ENCODE peak calls at places on chromosome 6, in eight cellular contexts. N is H1, G is esophagus muscularis mucosa, P is K562, R is stomach, J is GM12878, K is sigmoid colon, Z is HepG2. H is an unnamed sample. For H3K9me3, the result is how much of the 10 kb centered on the place peaks cover.

GRCh38 chr6:26660096-26660425 is 515 bp upstream of the ZNF322 start:
- DNase-seq in N (no peak), G (peak), P (peak), R (no peak), J (no peak), K (no peak), Z (peak), H (no peak)

GRCh38 chr6:5763871-5764270 is 242.9 kb downstream of the NRN1 start:
- DNase-seq in N (no peak), G (no peak), P (no peak), R (no peak), J (peak), K (no peak), Z (no peak), H (no peak)

GRCh38 chr6:113645576-113645970 is 211.6 kb upstream of the MARCKS start:
- DNase-seq in N (no peak), G (no peak), P (no peak), R (no peak), J (no peak), K (no peak), Z (peak), H (no peak)

GRCh38 chr6:44386929-44387345 is 569 bp upstream of the CDC5L start:
- DNase-seq in N (no peak), G (no peak), P (peak), R (no peak), J (no peak), K (no peak), Z (no peak), H (no peak)

GRCh38 chr6:39791311-39791710 is 865 bp upstream of the DAAM2 start:
- DNase-seq in N (no peak), G (peak), P (peak), R (no peak), J (no peak), K (no peak), Z (peak), H (no peak)

GRCh38 chr6:72940265-72940664 is 285.0 kb downstream of the KHDC1L start:
- DNase-seq in N (no peak), G (no peak), P (no peak), R (no peak), J (no peak), K (no peak), Z (no peak), H (no peak)

GRCh38 chr6:104118274-104118673 is 741.4 kb downstream of the HACE1 start:
- DNase-seq in N (no peak), G (no peak), P (no peak), R (no peak), J (no peak), K (no peak), Z (no peak), H (no peak)

GRCh38 chr6:6843057-6843627 is 254.6 kb downstream of the LY86 start:
- DNase-seq in N (no peak), G (no peak), P (no peak), R (no peak), J (no peak), K (no peak), Z (no peak), H (no peak)

GRCh38 chr6:21360353-21360752 is 233.2 kb upstream of the SOX4 start:
- DNase-seq in N (no peak), G (no peak), P (no peak), R (peak), J (no peak), K (no peak), Z (no peak), H (no peak)

GRCh38 chr6:72835749-72836148 is 213.9 kb downstream of the KCNQ5 start:
- DNase-seq in N (no peak), G (no peak), P (no peak), R (no peak), J (peak), K (no peak), Z (no peak), H (no peak)

GRCh38 chr6:29488874-29489273 is 1.1 kb upstream of the MAS1L start:
- DNase-seq in N (no peak), G (no peak), P (no peak), R (no peak), J (no peak), K (no peak), Z (no peak), H (no peak)

GRCh38 chr6:148509789-148510581 is 167.3 kb downstream of the SASH1 start:
- DNase-seq in N (no peak), G (no peak), P (no peak), R (no peak), J (no peak), K (peak), Z (no peak), H (peak)

GRCh38 chr6:116371384-116372209 is 850 bp downstream of the DSE start:
- DNase-seq in N (peak), G (no peak), P (no peak), R (peak), J (no peak), K (peak), Z (no peak), H (peak)

GRCh38 chr6:137698636-137699035 is 168.4 kb upstream of the TNFAIP3 start:
- DNase-seq in N (no peak), G (peak), P (no peak), R (no peak), J (no peak), K (peak), Z (no peak), H (no peak)

GRCh38 chr6:107496041-107496440 is 6.1 kb downstream of the SOBP start:
- DNase-seq in N (no peak), G (no peak), P (no peak), R (no peak), J (no peak), K (no peak), Z (no peak), H (no peak)

GRCh38 chr6:120604510-120604909 is 729.8 kb downstream of the TBC1D32 start:
- DNase-seq in N (no peak), G (no peak), P (no peak), R (no peak), J (no peak), K (no peak), Z (no peak), H (no peak)

GRCh38 chr6:43276180-43277082 is 21.6 kb upstream of the SLC22A7 start:
- DNase-seq in N (no peak), G (no peak), P (no peak), R (no peak), J (no peak), K (no peak), Z (peak), H (no peak)

GRCh38 chr6:69705954-69706353 is 90.9 kb downstream of the LMBRD1 start:
- DNase-seq in N (no peak), G (no peak), P (no peak), R (no peak), J (no peak), K (no peak), Z (no peak), H (no peak)

GRCh38 chr6:62775427-62776022 is 435.7 kb upstream of the FKBP1C start:
- DNase-seq in N (no peak), G (no peak), P (no peak), R (no peak), J (no peak), K (no peak), Z (peak), H (no peak)

GRCh38 chr6:24026050-24026449 is 100.0 kb upstream of the NRSN1 start:
- DNase-seq in N (no peak), G (no peak), P (no peak), R (no peak), J (no peak), K (no peak), Z (no peak), H (no peak)

GRCh38 chr6:55014321-55015088 is 159.8 kb upstream of the HCRTR2 start:
- DNase-seq in N (no peak), G (no peak), P (no peak), R (no peak), J (no peak), K (no peak), Z (no peak), H (no peak)

GRCh38 chr6:74899416-74899815 is 306.4 kb downstream of the COL12A1 start:
- DNase-seq in N (no peak), G (no peak), P (no peak), R (no peak), J (no peak), K (no peak), Z (peak), H (no peak)
- TF ChIP-seq EP300 in N (no peak), G (no peak), P (no peak), R (no peak), J (no peak), K (no peak), Z (no peak), H (no peak)

DNA sequence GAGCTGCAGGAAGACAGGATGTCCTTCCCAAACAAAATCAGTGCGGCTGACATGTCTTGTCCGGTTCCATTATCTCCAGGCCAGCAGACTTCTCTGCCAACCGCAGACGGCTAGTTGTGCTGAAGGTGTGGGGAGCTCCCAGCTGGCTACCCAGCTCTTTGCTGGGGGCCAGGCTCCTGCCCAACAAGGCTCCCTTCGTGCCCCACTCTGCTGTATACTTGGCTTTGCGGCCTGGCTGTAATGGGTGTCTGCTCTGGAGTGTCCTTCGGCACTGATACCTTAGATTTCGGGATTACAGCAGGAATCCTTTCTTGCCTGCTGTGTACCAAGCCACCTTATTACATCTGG is 48.7 kb upstream of the IRF4 start:
- DNase-seq in N (no peak), G (no peak), P (no peak), R (no peak), J (no peak), K (no peak), Z (no peak), H (no peak)
- H3K9me3 ChIP-seq in N (half or more), G (under half), P (under half), R (under half), J (under half), K (under half), Z (under half), H (under half)

GRCh38 chr6:145694083-145694737 is 41.1 kb downstream of the EPM2A start:
- DNase-seq in N (no peak), G (no peak), P (no peak), R (no peak), J (no peak), K (no peak), Z (no peak), H (no peak)

GRCh38 chr6:145704153-145704781 is 31.1 kb downstream of the EPM2A start:
- DNase-seq in N (no peak), G (no peak), P (no peak), R (no peak), J (no peak), K (no peak), Z (no peak), H (no peak)

GRCh38 chr6:145699462-145699861 is 35.9 kb downstream of the EPM2A start:
- DNase-seq in N (no peak), G (no peak), P (no peak), R (no peak), J (no peak), K (no peak), Z (no peak), H (no peak)
- TF ChIP-seq POLR2AphosphoS5 in N (no peak), G (no peak), P (no peak), R (no peak), J (no peak), K (no peak), Z (no peak), H (no peak)

DNA sequence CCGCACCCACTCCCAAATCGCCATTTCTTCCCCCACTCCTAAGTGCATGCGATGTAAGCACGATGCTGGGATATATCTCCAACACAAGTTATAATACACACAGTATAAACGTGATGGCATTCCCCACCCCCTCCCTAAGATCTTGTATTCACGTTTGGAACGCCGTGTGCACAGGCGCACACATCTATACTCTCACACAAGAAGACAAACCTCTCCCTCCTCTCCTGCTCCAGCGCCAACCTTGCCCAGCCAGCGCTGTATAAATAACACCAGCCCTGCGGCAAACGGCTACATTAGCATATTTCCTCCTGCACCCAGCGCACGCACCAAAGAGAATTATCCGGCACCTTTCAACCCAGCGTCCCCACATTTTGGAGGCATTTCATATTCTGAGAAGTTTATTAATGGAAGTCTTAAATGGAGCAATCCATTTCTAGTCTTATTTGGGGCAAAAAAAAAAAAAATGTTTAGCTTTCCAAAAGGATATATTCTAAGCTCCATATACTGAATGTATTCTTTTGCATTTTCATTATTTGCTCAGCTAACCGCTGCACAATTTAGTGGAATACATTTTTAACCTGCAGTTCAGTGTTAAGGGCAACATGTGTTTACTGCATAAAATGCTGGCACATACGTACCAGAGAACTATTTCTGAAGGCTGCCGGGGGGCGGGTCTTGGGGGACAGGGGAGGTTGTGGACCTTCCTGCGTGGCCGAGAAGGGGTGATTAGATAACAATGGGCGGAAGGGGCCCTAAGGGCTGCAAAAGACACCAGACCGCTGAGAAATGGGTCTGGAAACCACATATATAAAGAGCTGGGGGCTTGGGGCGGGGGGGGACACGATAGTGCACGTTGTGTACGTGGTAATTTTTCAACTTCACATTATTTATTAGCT is 1.1 kb upstream of the SLC22A23 start:
- DNase-seq in N (no peak), G (no peak), P (no peak), R (peak), J (no peak), K (peak), Z (peak), H (no peak)
- TF ChIP-seq EP300 in N (no peak), G (no peak), P (no peak), R (no peak), J (no peak), K (no peak), Z (no peak), H (no peak)

GRCh38 chr6:168371185-168371584 is 51.6 kb upstream of the DACT2 start:
- DNase-seq in N (no peak), G (no peak), P (no peak), R (no peak), J (no peak), K (peak), Z (no peak), H (peak)
- H3K9me3 ChIP-seq in N (under half), G (under half), P (under half), R (under half), J (under half), K (under half), Z (under half), H (under half)

GRCh38 chr6:33705268-33705885 is 6.1 kb downstream of the UQCC2 start:
- DNase-seq in N (no peak), G (no peak), P (no peak), R (no peak), J (no peak), K (no peak), Z (no peak), H (no peak)

GRCh38 chr6:33702345-33702977 is 9.0 kb downstream of the UQCC2 start:
- DNase-seq in N (no peak), G (no peak), P (peak), R (peak), J (no peak), K (peak), Z (peak), H (peak)

GRCh38 chr6:33706136-33706725 is 5.3 kb downstream of the UQCC2 start:
- DNase-seq in N (no peak), G (no peak), P (no peak), R (no peak), J (no peak), K (peak), Z (no peak), H (peak)

GRCh38 chr6:33707771-33708170 is 3.7 kb downstream of the UQCC2 start:
- DNase-seq in N (no peak), G (no peak), P (no peak), R (no peak), J (no peak), K (no peak), Z (no peak), H (no peak)

GRCh38 chr6:33704215-33704817 is 7.2 kb downstream of the UQCC2 start:
- DNase-seq in N (no peak), G (no peak), P (no peak), R (no peak), J (no peak), K (no peak), Z (no peak), H (no peak)
- TF ChIP-seq POLR2AphosphoS5 in N (no peak), G (no peak), P (no peak), R (no peak), J (no peak), K (no peak), Z (no peak), H (no peak)

DNA sequence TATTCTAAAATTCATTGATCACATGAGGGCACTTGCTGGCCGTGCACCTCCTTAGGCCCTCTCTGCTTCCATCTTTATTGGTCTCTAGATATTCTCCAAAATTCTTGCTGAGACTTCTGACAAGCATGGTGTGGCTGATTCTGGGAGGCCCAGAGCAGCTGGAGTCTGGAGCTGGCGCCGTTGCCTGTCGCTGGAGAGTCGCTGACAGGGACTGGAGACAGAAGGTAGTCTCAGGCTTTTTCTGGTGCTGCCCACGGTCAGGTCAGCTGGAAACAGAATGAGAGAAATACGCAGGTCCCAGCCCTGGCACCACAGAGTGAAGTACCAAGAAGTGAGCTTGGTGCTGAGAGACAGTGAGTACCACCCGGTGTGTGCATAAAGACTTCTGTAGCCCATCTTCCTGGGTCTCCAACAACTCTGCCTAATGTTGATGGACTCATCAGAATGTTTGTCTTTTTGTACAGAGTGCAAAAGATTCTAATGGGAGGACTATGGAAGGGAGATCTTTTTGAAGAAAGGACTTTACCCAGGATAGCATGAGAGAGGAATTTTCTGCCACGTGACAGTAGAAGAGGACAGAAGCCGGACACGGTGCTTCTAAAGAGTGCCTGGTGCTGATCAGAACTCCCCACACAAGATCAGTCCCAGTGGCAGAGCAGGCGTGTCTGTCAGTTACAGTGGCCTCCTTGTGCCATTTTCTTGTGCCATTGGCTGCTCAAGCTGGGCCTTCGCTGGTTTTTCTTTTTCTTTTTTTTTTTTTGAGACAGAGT is 1.8 kb upstream of the ALDH8A1 start:
- DNase-seq in N (no peak), G (no peak), P (no peak), R (no peak), J (no peak), K (no peak), Z (peak), H (no peak)
- TF ChIP-seq EP300 in N (no peak), G (no peak), P (no peak), R (no peak), J (no peak), K (no peak), Z (no peak), H (no peak)

GRCh38 chr6:164838068-164838615 is 471.3 kb downstream of the C6orf118 start:
- DNase-seq in N (no peak), G (no peak), P (no peak), R (no peak), J (no peak), K (no peak), Z (no peak), H (no peak)
- H3K9me3 ChIP-seq in N (under half), G (under half), P (under half), R (under half), J (under half), K (under half), Z (half or more), H (under half)

H was measured in suprapubic skin.